ENCODE peak calls at places on chromosomes 6 and 20, in seven cellular contexts. C is nephron progenitor cell, H is fibroblast of villous mesenchyme, D is body of pancreas, E is AG04450, X is adrenal gland, U is neural progenitor cell. J is an unnamed sample.

GRCh38 chr20:49663112-49663511 is 50.6 kb downstream of the B4GALT5 start:
- DNase-seq in X (no peak), C (no peak), E (no peak), H (no peak), U (no peak), D (no peak), J (no peak)

GRCh38 chr20:12928755-12929401 is 79.9 kb upstream of the SPTLC3 start:
- DNase-seq in X (no peak), D (no peak), U (no peak), E (peak), H (peak), C (no peak), J (no peak)

GRCh38 chr20:17992847-17993508 is 24.2 kb downstream of the MGME1 start:
- DNase-seq in E (no peak), D (no peak), U (no peak), X (no peak), C (no peak), H (no peak), J (no peak)

GRCh38 chr6:137743493-137743892 is 123.6 kb upstream of the TNFAIP3 start:
- DNase-seq in X (peak), U (no peak), H (no peak), E (no peak), D (no peak), C (no peak), J (no peak)

GRCh38 chr20:44592366-44592765 is 10.0 kb downstream of the PKIG start:
- DNase-seq in D (no peak), X (no peak), C (no peak), E (no peak), H (no peak), U (no peak), J (no peak)

GRCh38 chr6:113856571-113857564 is at the start of gene MARCKS:
- DNase-seq in E (peak), C (peak), X (peak), U (peak), H (peak), D (peak), J (peak)

GRCh38 chr6:17885889-17886576 is 101.4 kb downstream of the KIF13A start:
- DNase-seq in H (no peak), U (no peak), E (no peak), C (no peak), X (no peak), D (no peak), J (no peak)

GRCh38 chr6:81752969-81753708 is 658 bp upstream of the TENT5A start:
- DNase-seq in E (peak), U (peak), D (peak), H (peak), X (peak), C (peak), J (peak)

GRCh38 chr6:30006170-30007131 is 54.6 kb upstream of the POLR1H start:
- DNase-seq in C (peak), X (peak), D (peak), U (peak), E (no peak), H (peak), J (no peak)

GRCh38 chr20:46746972-46747371 is 37.5 kb downstream of the SLC2A10 start:
- DNase-seq in C (no peak), H (no peak), X (no peak), U (no peak), D (no peak), E (no peak), J (no peak)

GRCh38 chr20:13995841-13996240 is 525 bp downstream of the MACROD2 start:
- DNase-seq in H (no peak), C (peak), D (peak), E (no peak), U (peak), X (peak), J (no peak)

GRCh38 chr6:169990095-169991030 is 238.9 kb downstream of the ERMARD start:
- DNase-seq in U (no peak), X (peak), C (no peak), E (no peak), D (no peak), H (no peak), J (peak)

GRCh38 chr6:27019651-27020552 is 227.6 kb upstream of the PRSS16 start:
- DNase-seq in X (peak), H (peak), D (peak), E (peak), U (peak), C (peak), J (no peak)

GRCh38 chr6:144215932-144216667 is 65.8 kb downstream of the STX11 start:
- DNase-seq in C (peak), H (peak), U (peak), X (peak), E (peak), D (peak), J (peak)

GRCh38 chr20:57008217-57008616 is 258.2 kb downstream of the BMP7 start:
- DNase-seq in X (no peak), D (no peak), E (no peak), H (peak), C (no peak), U (peak), J (no peak)

GRCh38 chr6:30005482-30005881 is 55.6 kb upstream of the POLR1H start:
- DNase-seq in X (no peak), H (no peak), C (no peak), D (no peak), E (no peak), U (no peak), J (no peak)

GRCh38 chr20:20084296-20084752 is 32.0 kb downstream of the CFAP61 start:
- DNase-seq in D (no peak), E (no peak), U (no peak), C (no peak), H (no peak), X (no peak), J (no peak)

GRCh38 chr6:11448038-11448437 is 89.5 kb upstream of the TMEM170B start:
- DNase-seq in X (no peak), C (no peak), D (no peak), U (no peak), H (no peak), E (no peak), J (no peak)

GRCh38 chr20:19995220-19995863 is 21.8 kb upstream of the NAA20 start:
- DNase-seq in X (peak), U (peak), C (no peak), D (no peak), E (no peak), H (peak), J (no peak)

GRCh38 chr6:128538763-128539162 is 18.4 kb upstream of the PTPRK start:
- DNase-seq in H (peak), X (no peak), C (no peak), D (no peak), U (no peak), E (peak), J (no peak)

GRCh38 chr6:3587660-3588059 is 130.8 kb upstream of the SLC22A23 start:
- DNase-seq in U (no peak), E (no peak), D (no peak), H (no peak), C (no peak), X (no peak), J (no peak)

GRCh38 chr6:52417675-52418111 is 2.4 kb upstream of the EFHC1 start:
- DNase-seq in U (no peak), X (no peak), D (no peak), C (no peak), H (peak), E (no peak), J (no peak)

GRCh38 chr6:38110407-38111025 is 291.0 kb downstream of the ZFAND3 start:
- DNase-seq in H (no peak), X (peak), C (no peak), E (no peak), U (no peak), D (no peak), J (no peak)

GRCh38 chr20:12575352-12576095 is 433.2 kb upstream of the SPTLC3 start:
- DNase-seq in D (peak), H (peak), C (no peak), U (no peak), X (peak), E (no peak), J (no peak)

GRCh38 chr20:42378826-42379225 is 760.6 kb upstream of the CHD6 start:
- DNase-seq in U (no peak), H (no peak), E (no peak), D (no peak), C (no peak), X (no peak), J (no peak)

GRCh38 chr20:38129893-38130609 is 35.0 kb downstream of the TGM2 start:
- DNase-seq in U (no peak), D (no peak), C (no peak), X (peak), H (peak), E (no peak), J (no peak)

GRCh38 chr6:14784596-14785360 is 461.1 kb upstream of the JARID2 start:
- DNase-seq in D (no peak), U (peak), X (no peak), E (no peak), H (peak), C (no peak), J (no peak)

GRCh38 chr6:125588268-125588667 is 161.2 kb upstream of the HEY2 start:
- DNase-seq in U (no peak), E (no peak), C (no peak), D (no peak), H (no peak), X (no peak), J (no peak)

GRCh38 chr6:22582806-22583205 is 13.4 kb downstream of the HDGFL1 start:
- DNase-seq in E (no peak), U (no peak), X (no peak), D (no peak), C (no peak), H (peak), J (no peak)

GRCh38 chr6:3085074-3085473 is 16.8 kb downstream of the RIPK1 start:
- DNase-seq in D (no peak), H (peak), U (no peak), E (no peak), X (no peak), C (no peak), J (no peak)

GRCh38 chr20:56624786-56625681 is 4.1 kb upstream of the TFAP2C start:
- DNase-seq in D (no peak), E (no peak), H (no peak), X (no peak), U (peak), C (peak), J (no peak)

GRCh38 chr6:123402052-123402451 is 234.7 kb downstream of the TRDN start:
- DNase-seq in H (no peak), D (no peak), C (no peak), E (no peak), U (no peak), X (no peak), J (no peak)

GRCh38 chr6:18415671-18416340 is 28.7 kb downstream of the RNF144B start:
- DNase-seq in H (peak), D (no peak), X (no peak), C (no peak), E (no peak), U (peak), J (no peak)

GRCh38 chr20:57403216-57403615 is 12.0 kb downstream of the RBM38 start:
- DNase-seq in U (no peak), X (no peak), D (no peak), H (no peak), E (no peak), C (no peak), J (no peak)

GRCh38 chr6:151026021-151026663 is 160.6 kb downstream of the MTHFD1L start:
- DNase-seq in H (no peak), E (no peak), U (no peak), C (no peak), D (no peak), X (no peak), J (no peak)

GRCh38 chr20:44187054-44187762 is at the start of gene JPH2:
- DNase-seq in X (peak), H (peak), E (no peak), D (peak), C (peak), U (peak), J (no peak)

DNA sequence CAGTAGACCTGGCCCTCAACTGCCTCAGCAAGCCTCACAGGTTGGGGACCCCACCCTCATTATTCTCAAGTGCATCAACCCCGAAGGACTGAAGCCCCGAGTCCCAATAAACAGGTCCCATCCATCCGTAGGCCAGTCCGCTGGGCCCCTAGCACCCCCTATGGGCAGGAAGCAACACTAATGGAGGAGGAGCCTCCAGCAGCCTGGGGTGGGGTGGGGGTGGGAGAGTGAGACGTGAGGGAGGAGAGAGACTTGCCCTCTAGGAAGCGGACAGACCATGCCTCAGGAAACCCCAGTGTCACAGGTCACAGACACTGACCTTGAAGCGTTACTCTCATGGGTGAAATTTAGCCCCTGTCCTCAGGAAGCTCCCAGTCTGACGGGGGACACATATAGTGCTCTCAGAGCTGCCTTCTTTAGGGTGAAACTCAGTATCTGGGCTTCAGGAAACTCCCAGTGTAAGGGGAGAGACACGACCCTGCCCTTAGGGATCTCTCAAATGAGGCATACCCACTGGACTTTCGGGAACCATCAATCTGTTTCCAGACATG is 125.9 kb downstream of the MRPL14 start:
- DNase-seq in D (no peak), E (no peak), U (peak), H (no peak), X (no peak), C (no peak), J (peak)
- TF ChIP-seq CTCF in D (peak), E (peak), U (peak), H (peak), X (peak), C (no peak), J (peak)

GRCh38 chr6:145895802-145896201 is 68.4 kb downstream of the SHPRH start:
- DNase-seq in D (no peak), H (peak), C (no peak), X (no peak), E (no peak), U (no peak), J (no peak)
- TF ChIP-seq CTCF in D (peak), H (peak), C (no peak), X (no peak), E (peak), U (peak), J (peak)

DNA sequence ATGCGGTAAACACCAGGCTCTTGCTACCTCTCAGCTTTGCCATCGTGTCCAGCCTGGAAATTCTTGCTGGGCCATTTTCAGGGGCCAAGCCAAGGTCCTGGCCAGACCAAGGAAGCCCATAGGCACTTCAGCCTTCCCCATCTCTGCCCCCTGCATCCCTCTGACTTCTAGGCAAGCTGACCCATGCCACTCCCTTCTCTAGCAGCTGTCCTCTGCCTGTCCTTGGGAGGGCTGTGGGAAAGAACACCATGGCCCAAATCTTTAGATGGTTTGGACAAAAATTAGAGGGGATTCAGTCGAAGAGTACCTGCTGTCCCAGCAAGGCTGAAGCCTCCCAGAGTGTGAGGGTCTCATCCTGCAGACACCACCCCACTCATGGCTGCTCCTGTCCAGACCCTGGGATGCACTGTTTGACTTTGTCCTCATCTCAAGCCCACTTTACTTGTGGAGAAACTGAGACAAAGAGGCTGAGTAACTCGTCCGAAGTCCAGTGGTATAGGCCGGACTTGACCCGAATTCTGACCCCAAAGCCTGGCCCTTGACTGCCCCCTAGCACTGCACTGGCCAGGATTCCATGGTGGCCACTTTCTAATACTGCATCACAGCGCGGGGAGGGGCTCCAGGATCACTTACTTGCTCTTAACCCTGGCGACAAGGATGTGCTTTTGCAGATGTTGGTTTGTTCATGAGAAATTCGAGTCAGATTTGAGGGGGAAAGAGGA is 22.4 kb upstream of the STX16 start:
- DNase-seq in X (no peak), H (no peak), U (no peak), C (no peak), E (no peak), D (no peak), J (no peak)
- TF ChIP-seq CTCF in X (no peak), H (peak), U (peak), C (no peak), E (no peak), D (no peak), J (no peak)

GRCh38 chr6:135183532-135184440 is 2.7 kb downstream of the MYB start:
- DNase-seq in H (peak), D (peak), C (peak), U (peak), X (peak), E (no peak), J (peak)
- TF ChIP-seq CTCF in H (peak), D (peak), C (peak), U (peak), X (peak), E (peak), J (peak)

GRCh38 chr6:157609556-157609955 is 213.5 kb upstream of the SNX9 start:
- DNase-seq in U (no peak), X (no peak), E (no peak), H (no peak), C (no peak), D (no peak), J (no peak)

GRCh38 chr6:157609117-157609516 is 213.9 kb upstream of the SNX9 start:
- DNase-seq in X (no peak), H (no peak), U (no peak), C (no peak), D (no peak), E (no peak), J (no peak)

GRCh38 chr6:157606516-157606915 is 216.5 kb upstream of the SNX9 start:
- DNase-seq in E (no peak), D (no peak), U (no peak), H (no peak), X (peak), C (no peak), J (no peak)

GRCh38 chr6:157607317-157608109 is 215.5 kb upstream of the SNX9 start:
- DNase-seq in X (no peak), H (no peak), U (peak), D (no peak), C (peak), E (no peak), J (no peak)

GRCh38 chr6:157608221-157609075 is 214.6 kb upstream of the SNX9 start:
- DNase-seq in U (no peak), H (no peak), C (no peak), X (no peak), D (no peak), E (no peak), J (no peak)
- TF ChIP-seq CTCF in U (no peak), H (no peak), C (no peak), X (no peak), D (no peak), E (no peak), J (no peak)

GRCh38 chr20:54657268-54657826 is 182.0 kb downstream of the DOK5 start:
- DNase-seq in U (no peak), C (no peak), D (no peak), H (no peak), X (no peak), E (no peak), J (no peak)
- TF ChIP-seq CTCF in U (no peak), C (no peak), D (no peak), H (no peak), X (no peak), E (no peak), J (no peak)

GRCh38 chr6:121349596-121349995 is 15.3 kb upstream of the TBC1D32 start:
- DNase-seq in D (no peak), C (no peak), X (no peak), E (no peak), H (no peak), U (no peak), J (no peak)

GRCh38 chr6:121356575-121356974 is 22.3 kb upstream of the TBC1D32 start:
- DNase-seq in U (no peak), C (no peak), D (no peak), H (no peak), E (no peak), X (no peak), J (no peak)

GRCh38 chr6:121354764-121355163 is 20.5 kb upstream of the TBC1D32 start:
- DNase-seq in C (no peak), D (no peak), H (no peak), E (no peak), X (peak), U (no peak), J (no peak)

DNA sequence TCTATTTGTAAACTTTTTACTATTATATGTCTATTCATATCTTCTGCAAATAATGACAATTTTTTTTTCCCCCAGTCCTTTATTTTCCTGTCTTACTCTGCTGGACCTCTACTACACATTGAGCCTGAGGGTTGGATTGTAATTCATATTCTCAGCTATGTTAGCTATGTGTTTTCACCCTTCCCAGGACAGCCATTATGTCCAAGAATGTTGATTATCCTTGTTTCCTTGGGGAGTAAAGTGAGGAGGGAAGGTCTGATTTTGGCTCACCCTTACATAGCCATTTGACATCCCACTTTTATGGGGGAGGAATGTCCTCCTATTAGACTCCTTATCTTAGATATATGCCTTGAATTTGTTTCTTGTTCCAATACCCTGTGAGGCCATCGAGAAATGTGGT is 17.6 kb upstream of the TBC1D32 start:
- DNase-seq in C (no peak), H (no peak), U (no peak), X (no peak), E (no peak), D (no peak), J (no peak)
- TF ChIP-seq CTCF in C (no peak), H (no peak), U (no peak), X (no peak), E (no peak), D (no peak), J (no peak)

GRCh38 chr6:147222160-147222838 is 18.1 kb downstream of the STXBP5 start:
- DNase-seq in C (no peak), H (peak), X (no peak), E (no peak), D (no peak), U (no peak), J (no peak)
- TF ChIP-seq CTCF in C (peak), H (peak), X (peak), E (peak), D (peak), U (peak), J (peak)